ENCODE peak calls at places on chromosomes 16 and 17, in six cellular contexts. D, M, G, K, U and C are unnamed samples.

GRCh38 chr16:59878479-59878878 is 1144.4 kb upstream of the GOT2 start:
- DNase-seq in D (no peak), M (no peak), G (no peak), K (no peak), U (no peak), C (no peak)

GRCh38 chr16:77211880-77212735 is 12.9 kb downstream of the SYCE1L start:
- DNase-seq in D (peak), M (peak), G (peak), K (no peak), U (no peak), C (peak)

GRCh38 chr16:19735074-19735867 is 17.2 kb downstream of the IQCK start:
- DNase-seq in D (no peak), M (no peak), G (no peak), K (no peak), U (no peak), C (no peak)

GRCh38 chr17:42798383-42799380 is at the start of the genes CNTD1 and COA3:
- DNase-seq in D (peak), M (peak), G (peak), K (peak), U (peak), C (peak)

GRCh38 chr17:39404542-39405378 is 3.3 kb upstream of the FBXL20 start:
- DNase-seq in D (no peak), M (peak), G (no peak), K (no peak), U (no peak), C (no peak)

GRCh38 chr17:72069744-72070143 is 51.1 kb upstream of the SOX9 start:
- DNase-seq in D (no peak), M (no peak), G (no peak), K (no peak), U (no peak), C (no peak)

GRCh38 chr17:43517161-43517560 is 29.0 kb downstream of the ETV4 start:
- DNase-seq in D (no peak), M (no peak), G (no peak), K (no peak), U (peak), C (no peak)

GRCh38 chr17:75568412-75569255 is 19.0 kb upstream of the MYO15B start:
- DNase-seq in D (no peak), M (no peak), G (no peak), K (no peak), U (no peak), C (no peak)

GRCh38 chr16:56632160-56632847 is at the start of gene MT1M:
- DNase-seq in D (no peak), M (no peak), G (peak), K (no peak), U (no peak), C (no peak)

GRCh38 chr16:77539336-77539735 is 104.5 kb upstream of the ADAMTS18 start:
- DNase-seq in D (no peak), M (no peak), G (no peak), K (no peak), U (no peak), C (no peak)

GRCh38 chr17:52995127-52995526 is 827.6 kb upstream of the KIF2B start:
- DNase-seq in D (no peak), M (no peak), G (no peak), K (no peak), U (no peak), C (no peak)

GRCh38 chr17:51078009-51078592 is 42.6 kb downstream of the SPAG9 start:
- DNase-seq in D (no peak), M (no peak), G (no peak), K (no peak), U (no peak), C (no peak)

GRCh38 chr17:78375401-78376079 is 2.9 kb upstream of the PGS1 start:
- DNase-seq in D (no peak), M (no peak), G (no peak), K (peak), U (no peak), C (no peak)

GRCh38 chr17:81113158-81113724 is 52.1 kb upstream of the PVALEF start:
- DNase-seq in D (no peak), M (no peak), G (no peak), K (no peak), U (no peak), C (no peak)
- TF ChIP-seq POLR2AphosphoS5 in D (no peak), M (no peak), G (no peak), K (no peak), U (no peak), C (no peak)

GRCh38 chr16:30659507-30660423 is 1.5 kb downstream of the FBRS start:
- DNase-seq in D (no peak), M (no peak), G (no peak), K (no peak), U (no peak), C (no peak)
- TF ChIP-seq POLR2A in D (peak), M (no peak), G (no peak), K (no peak), U (peak), C (no peak)

DNA sequence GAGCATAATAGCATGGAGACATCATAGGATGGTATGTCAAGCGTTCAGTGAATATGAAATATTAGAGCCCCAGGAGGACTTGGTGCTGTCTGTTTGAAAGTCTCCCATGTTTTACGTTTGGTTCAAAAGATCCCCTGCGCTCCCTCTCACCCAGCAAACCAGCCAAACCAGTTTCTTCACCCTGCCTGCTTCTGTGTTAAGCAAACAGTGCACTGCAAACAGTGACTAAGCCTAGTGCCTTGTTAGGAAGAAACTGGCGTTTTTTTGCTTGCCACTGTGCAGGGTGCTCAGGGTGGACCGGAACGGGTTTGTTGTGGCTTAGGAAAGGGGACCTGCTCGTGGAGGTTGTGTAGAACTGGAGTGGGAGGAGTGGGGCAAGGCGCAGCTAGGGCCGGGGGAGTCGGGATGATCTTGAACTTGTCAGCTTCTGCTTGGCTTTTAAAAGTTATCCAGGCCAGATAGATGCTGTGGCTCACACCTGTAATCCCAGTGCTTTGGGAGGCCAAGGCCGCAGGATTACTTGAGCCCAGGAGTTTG is 7.7 kb downstream of the CDH1 start:
- DNase-seq in D (no peak), M (no peak), G (peak), K (peak), U (no peak), C (no peak)
- TF ChIP-seq TAF1 in D (no peak), M (no peak), G (peak), K (no peak), U (no peak), C (no peak)

GRCh38 chr16:70665113-70665694 is 18.8 kb downstream of the IL34 start:
- DNase-seq in D (no peak), M (no peak), G (no peak), K (no peak), U (no peak), C (peak)
- TF ChIP-seq POLR2AphosphoS5 in D (no peak), M (no peak), G (no peak), K (peak), U (no peak), C (no peak)

GRCh38 chr16:67943619-67944503 is at the start of gene LCAT:
- DNase-seq in D (no peak), M (peak), G (no peak), K (peak), U (no peak), C (no peak)
- TF ChIP-seq POLR2A in D (no peak), M (no peak), G (no peak), K (no peak), U (no peak), C (no peak)

DNA sequence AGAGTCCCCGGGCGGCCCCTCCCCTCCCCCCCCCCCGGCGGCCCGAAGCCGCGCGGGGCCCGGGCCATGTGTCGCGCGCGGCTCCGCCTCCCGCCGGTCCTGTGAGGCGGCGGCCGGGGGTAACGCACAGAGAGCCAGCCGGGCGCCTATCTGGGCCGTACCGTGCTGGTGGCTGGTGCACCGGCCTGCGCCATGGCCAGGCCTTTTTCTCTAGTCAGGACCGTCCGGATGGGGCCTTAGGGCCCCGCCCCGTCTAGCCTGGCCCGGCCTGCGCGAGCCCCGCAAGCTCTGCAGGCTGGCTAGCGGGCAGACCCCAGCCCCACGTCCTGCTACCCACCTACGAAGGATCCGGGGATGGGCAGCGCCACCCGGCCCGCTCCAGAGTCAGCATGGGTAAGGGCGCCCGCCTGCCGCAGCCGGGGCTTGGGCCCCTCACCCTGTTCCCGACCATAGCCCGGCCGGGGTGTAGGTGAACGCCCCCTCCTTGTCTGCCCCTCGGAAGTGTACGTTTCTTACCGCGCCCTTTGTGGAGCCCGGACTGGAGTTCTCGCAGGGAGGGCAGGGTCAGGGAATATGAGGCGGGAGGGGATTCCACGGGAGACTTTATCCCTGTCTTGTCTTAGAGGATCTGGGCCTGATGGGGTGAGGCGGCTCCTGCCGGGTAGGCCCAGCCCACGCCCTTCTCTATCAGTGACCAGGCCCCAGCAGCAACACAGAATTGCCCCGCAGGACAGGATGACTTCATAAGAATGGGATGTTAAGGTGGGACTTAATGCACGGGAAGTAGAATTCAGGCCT is at the start of gene CENPT:
- DNase-seq in D (no peak), M (peak), G (peak), K (peak), U (no peak), C (peak)
- TF ChIP-seq TAF1 in D (no peak), M (peak), G (no peak), K (no peak), U (peak), C (no peak)

GRCh38 chr16:11614587-11615175 is 28.0 kb upstream of the LITAF start:
- DNase-seq in D (no peak), M (no peak), G (no peak), K (no peak), U (no peak), C (no peak)

GRCh38 chr16:11610121-11610505 is 23.4 kb upstream of the LITAF start:
- DNase-seq in D (no peak), M (no peak), G (no peak), K (no peak), U (no peak), C (no peak)

GRCh38 chr16:11610580-11610979 is 23.9 kb upstream of the LITAF start:
- DNase-seq in D (no peak), M (no peak), G (no peak), K (no peak), U (no peak), C (no peak)

GRCh38 chr16:11613381-11614303 is 26.9 kb upstream of the LITAF start:
- DNase-seq in D (no peak), M (peak), G (no peak), K (peak), U (no peak), C (no peak)

GRCh38 chr16:11612110-11612981 is 25.6 kb upstream of the LITAF start:
- DNase-seq in D (no peak), M (peak), G (no peak), K (peak), U (no peak), C (no peak)
- TF ChIP-seq POLR2AphosphoS5 in D (no peak), M (no peak), G (no peak), K (no peak), U (no peak), C (no peak)

GRCh38 chr17:47231866-47232265 is 21.8 kb upstream of the ITGB3 start:
- DNase-seq in D (no peak), M (no peak), G (no peak), K (no peak), U (no peak), C (no peak)

GRCh38 chr17:47231334-47231733 is 22.2 kb downstream of the MYL4 start:
- DNase-seq in D (no peak), M (no peak), G (no peak), K (no peak), U (peak), C (no peak)

GRCh38 chr17:47230864-47231263 is 21.7 kb downstream of the MYL4 start:
- DNase-seq in D (no peak), M (no peak), G (no peak), K (no peak), U (peak), C (no peak)

GRCh38 chr17:47227862-47228261 is 18.7 kb downstream of the MYL4 start:
- DNase-seq in D (no peak), M (no peak), G (no peak), K (no peak), U (no peak), C (no peak)

GRCh38 chr17:47229535-47230443 is 20.6 kb downstream of the MYL4 start:
- DNase-seq in D (peak), M (peak), G (peak), K (peak), U (peak), C (peak)
- TF ChIP-seq POLR2A in D (no peak), M (no peak), G (no peak), K (no peak), U (no peak), C (no peak)